ENCODE peak calls at places on chromosomes 2 and 18, in seven cellular contexts. D is SK-N-SH, L is neural progenitor cell, J is hepatocyte, R is PC-3, W is GM23248, N is GM23338. B is an unnamed sample.

GRCh38 chr2:190635781-190636180 is 13.1 kb upstream of the NAB1 start:
- DNase-seq in D (no peak), J (no peak), R (no peak), W (peak; percentile 13), L (no peak), N (no peak), B (no peak)

GRCh38 chr18:5890606-5891360 is 4.5 kb downstream of the TMEM200C start:
- DNase-seq in L (peak; percentile 84), N (peak; percentile 83), W (no peak), D (peak; percentile 90), J (peak; percentile 78), R (peak; percentile 56), B (no peak)

GRCh38 chr2:183093857-183094657 is 15.5 kb downstream of the DUSP19 start:
- DNase-seq in J (no peak), D (no peak), N (no peak), W (peak; percentile 72), R (peak; percentile 52), L (no peak), B (no peak)

GRCh38 chr2:144660518-144661316 is 140.8 kb upstream of the ZEB2 start:
- DNase-seq in R (peak; percentile 61), L (peak; percentile 24), D (no peak), N (no peak), J (no peak), W (peak; percentile 57), B (no peak)

GRCh38 chr2:43239981-43240761 is 13.8 kb upstream of the ZFP36L2 start:
- DNase-seq in D (no peak), J (no peak), L (no peak), R (peak; percentile 36), W (no peak), N (peak; percentile 67), B (peak; percentile 52)

GRCh38 chr2:238425979-238426567 is 654 bp upstream of the ASB1 start:
- DNase-seq in N (peak; percentile 55), W (peak; percentile 88), D (peak; percentile 80), L (peak; percentile 84), R (no peak), J (peak; percentile 59), B (peak; percentile 5)

GRCh38 chr2:204251118-204251757 is 294.0 kb upstream of the PARD3B start:
- DNase-seq in R (no peak), W (no peak), N (no peak), L (no peak), D (no peak), J (no peak), B (no peak)

GRCh38 chr2:40164736-40165502 is 287.0 kb downstream of the SLC8A1 start:
- DNase-seq in J (no peak), N (no peak), R (no peak), W (no peak), L (no peak), D (no peak), B (no peak)

GRCh38 chr2:233075966-233076339 is 15.8 kb downstream of the INPP5D start:
- DNase-seq in J (no peak), D (no peak), N (peak; percentile 57), R (no peak), W (no peak), L (no peak), B (peak; percentile 93)

GRCh38 chr2:239177325-239177724 is 223.5 kb downstream of the HDAC4 start:
- DNase-seq in D (no peak), W (no peak), J (no peak), N (no peak), L (no peak), R (no peak), B (no peak)

GRCh38 chr2:220703279-220703678 is 868.8 kb downstream of the EPHA4 start:
- DNase-seq in L (peak; percentile 50), W (peak; percentile 17), D (no peak), N (peak; percentile 9), R (no peak), J (no peak), B (no peak)

GRCh38 chr2:11379558-11379957 is 35.1 kb upstream of the ROCK2 start:
- DNase-seq in D (no peak), L (no peak), J (no peak), R (no peak), W (peak; percentile 56), N (no peak), B (no peak)

GRCh38 chr2:149261672-149262071 is 68.7 kb upstream of the LYPD6 start:
- DNase-seq in W (no peak), R (no peak), L (no peak), J (no peak), D (no peak), N (no peak), B (no peak)

GRCh38 chr2:22634167-22634566 is 750.8 kb upstream of the KLHL29 start:
- DNase-seq in W (no peak), L (no peak), R (no peak), D (peak; percentile 64), J (no peak), N (no peak), B (no peak)

GRCh38 chr2:64888591-64889309 is 100.4 kb upstream of the SLC1A4 start:
- DNase-seq in W (peak; percentile 77), N (peak; percentile 51), D (no peak), R (peak; percentile 96), L (no peak), J (peak; percentile 60), B (no peak)

GRCh38 chr2:199738723-199739412 is 112.1 kb downstream of the FTCDNL1 start:
- DNase-seq in J (peak; percentile 65), L (no peak), D (no peak), R (peak; percentile 78), N (no peak), W (peak; percentile 75), B (no peak)

GRCh38 chr2:74740395-74741075 is 86.5 kb downstream of the SEMA4F start:
- DNase-seq in J (peak; percentile 87), L (no peak), R (peak; percentile 98), N (no peak), W (peak; percentile 99), D (no peak), B (no peak)

GRCh38 chr18:34651586-34652369 is 58.3 kb upstream of the DTNA start:
- DNase-seq in W (no peak), R (peak; percentile 12), L (no peak), N (no peak), J (no peak), D (no peak), B (no peak)

GRCh38 chr2:69933839-69934613 is 19.1 kb downstream of the MXD1 start:
- DNase-seq in J (peak; percentile 78), R (peak; percentile 86), D (no peak), N (no peak), L (no peak), W (peak; percentile 94), B (no peak)

GRCh38 chr2:76684762-76685161 is 837.4 kb downstream of the LRRTM4 start:
- DNase-seq in R (no peak), N (no peak), L (no peak), J (no peak), W (no peak), D (no peak), B (no peak)

GRCh38 chr2:17545680-17546613 is 5.5 kb downstream of the VSNL1 start:
- DNase-seq in N (no peak), W (no peak), R (no peak), D (no peak), J (no peak), L (no peak), B (no peak)

GRCh38 chr18:13377496-13377895 is 158.9 kb downstream of the LDLRAD4 start:
- DNase-seq in J (no peak), W (no peak), D (no peak), L (no peak), R (no peak), N (no peak), B (no peak)

DNA sequence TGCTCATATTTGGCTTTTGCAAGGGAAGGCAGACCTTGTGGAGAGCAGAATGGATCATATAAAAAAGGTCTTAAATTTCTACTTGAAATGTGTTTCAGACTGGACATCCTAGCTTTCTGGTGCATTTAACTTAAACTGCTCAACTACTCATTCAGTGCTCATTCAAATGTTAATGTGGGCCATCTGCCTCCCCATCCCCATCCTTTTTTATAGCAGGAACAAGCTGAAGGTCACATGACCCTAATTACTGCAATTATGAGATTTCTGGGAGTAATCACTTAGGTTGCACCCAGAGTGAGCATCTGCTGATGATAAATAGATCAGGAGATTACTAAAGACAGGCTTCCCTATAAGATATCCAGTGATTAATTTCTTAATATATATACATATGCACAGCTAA is 96.1 kb downstream of the MAP2 start:
- DNase-seq in N (peak; percentile 30), W (no peak), D (no peak), J (no peak), L (no peak), R (no peak), B (no peak)
- TF ChIP-seq EZH2phosphoT487 in N (no peak), W (no peak), D (no peak), J (no peak), L (no peak), R (no peak), B (no peak)

DNA sequence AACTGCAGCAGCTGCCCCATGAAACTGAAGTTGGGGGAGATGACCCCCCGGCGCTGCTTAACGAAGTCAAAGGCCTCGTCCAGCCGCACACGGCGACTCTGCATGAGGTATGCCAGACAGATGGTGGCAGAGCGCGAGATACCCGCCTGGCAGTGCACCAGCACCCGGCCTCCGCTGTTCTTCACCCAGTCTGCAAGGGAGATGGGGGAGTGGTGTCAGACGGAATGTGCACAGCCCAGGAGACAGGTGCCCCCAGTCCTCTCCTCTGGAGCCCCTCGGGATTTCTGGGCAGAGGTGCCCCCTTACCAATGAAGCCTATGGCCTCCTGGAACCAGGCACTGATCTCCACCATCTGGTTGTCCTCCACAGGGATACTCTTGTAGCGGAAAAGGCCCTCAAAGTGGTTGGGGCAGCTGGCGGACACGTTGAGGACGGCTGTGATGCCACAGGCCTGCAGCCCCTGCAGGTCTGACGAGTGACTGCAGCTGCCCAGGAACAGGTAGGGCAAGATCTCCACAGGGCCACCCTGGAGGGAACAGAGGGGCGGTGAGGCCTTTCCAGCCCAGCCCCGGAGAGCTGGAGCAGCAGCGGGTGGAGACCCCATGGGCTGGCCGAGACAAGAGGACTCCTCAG is 1.3 kb downstream of the DUSP2 start:
- DNase-seq in J (no peak), R (peak; percentile 48), L (peak; percentile 54), D (no peak), W (no peak), N (peak; percentile 71), B (peak; percentile 67)
- TF ChIP-seq EZH2phosphoT487 in J (no peak), R (no peak), L (no peak), D (no peak), W (no peak), N (no peak), B (no peak)

DNA sequence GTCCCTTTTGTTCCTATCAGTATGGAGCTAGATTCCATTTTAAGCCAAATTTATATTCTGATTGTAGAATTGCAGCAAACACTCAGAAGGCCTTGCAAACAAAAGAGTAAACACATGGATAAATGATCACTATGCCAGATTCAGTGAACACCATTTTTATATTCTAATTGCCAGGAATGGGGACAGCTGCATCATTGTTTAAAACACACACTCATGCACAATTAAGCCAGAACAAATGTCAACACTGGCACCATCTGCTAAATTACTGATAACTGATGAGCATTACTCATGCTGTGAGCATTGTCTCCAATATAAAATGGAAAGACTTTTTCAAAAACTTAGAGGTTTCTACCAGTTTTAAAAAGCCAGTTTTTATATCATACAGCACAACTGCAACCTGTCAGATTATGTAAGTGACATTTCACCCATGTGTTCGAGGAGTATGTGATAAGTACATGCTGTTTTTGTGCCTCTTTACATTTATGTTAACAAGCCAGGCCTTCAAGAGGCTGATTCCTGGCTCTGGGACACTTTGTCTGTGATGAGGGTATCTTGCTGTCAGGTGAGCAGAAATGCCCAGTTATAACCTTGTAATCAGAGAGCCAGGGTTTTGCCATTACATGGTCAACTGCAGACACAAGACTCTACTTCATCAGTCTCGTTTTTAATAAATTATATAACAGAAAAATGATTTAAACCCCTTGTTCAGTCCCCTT is 4.4 kb upstream of the ST8SIA5 start:
- DNase-seq in W (no peak), N (no peak), L (no peak), D (no peak), J (no peak), R (no peak), B (no peak)
- TF ChIP-seq EZH2phosphoT487 in W (no peak), N (no peak), L (no peak), D (no peak), J (no peak), R (no peak), B (no peak)

GRCh38 chr2:198322275-198322674 is 517.9 kb downstream of the PLCL1 start:
- DNase-seq in N (peak; percentile 65), R (no peak), L (peak; percentile 35), D (peak; percentile 4), W (no peak), J (no peak), B (peak; percentile 16)
- TF ChIP-seq EZH2phosphoT487 in N (no peak), R (no peak), L (no peak), D (no peak), W (no peak), J (no peak), B (no peak)